ENCODE peak calls at places on chromosomes 6 and 20, in seven cellular contexts. N is transverse colon, K is left ventricle myocardium inferior, U is adrenal gland, F is mesothelial cell of epicardium, M is heart left ventricle, O is RWPE1. I is an unnamed sample.
A peak's percentile ranks its signal among the peaks of the same experiment; 100 is the strongest.

GRCh38 chr20:43894531-43894930 is 20.1 kb upstream of the TOX2 start:
- DNase-seq in N (no peak), U (no peak), K (no peak), O (no peak), F (no peak), M (no peak), I (no peak)

GRCh38 chr6:35485402-35485877 is 11.4 kb downstream of the TEAD3 start:
- DNase-seq in U (no peak), K (no peak), O (peak; percentile 91), N (peak; percentile 77), M (no peak), F (peak; percentile 63), I (no peak)

GRCh38 chr6:33206864-33207568 is 1.3 kb upstream of the RING1 start:
- DNase-seq in K (no peak), N (no peak), O (peak; percentile 57), U (peak; percentile 61), M (no peak), F (no peak), I (no peak)

GRCh38 chr20:25044660-25045342 is 13.1 kb downstream of the ACSS1 start:
- DNase-seq in M (no peak), K (no peak), U (no peak), N (no peak), F (no peak), O (no peak), I (no peak)

GRCh38 chr6:100371591-100371990 is 93.1 kb downstream of the SIM1 start:
- DNase-seq in U (no peak), O (no peak), M (no peak), K (no peak), N (no peak), F (no peak), I (no peak)

GRCh38 chr20:47785900-47786762 is 850 bp upstream of the SULF2 start:
- DNase-seq in F (peak; percentile 75), O (peak; percentile 96), K (peak; percentile 61), U (peak; percentile 73), M (peak; percentile 82), N (peak; percentile 69), I (peak; percentile 91)

GRCh38 chr6:155247618-155248017 is 16.2 kb upstream of the CLDN20 start:
- DNase-seq in U (no peak), O (peak; percentile 90), F (peak; percentile 45), N (no peak), K (no peak), M (no peak), I (no peak)

GRCh38 chr6:43766964-43767461 is 3.0 kb upstream of the VEGFA start:
- DNase-seq in F (no peak), K (peak; percentile 11), N (peak; percentile 66), O (no peak), U (no peak), M (no peak), I (no peak)

GRCh38 chr20:36815454-36816091 is 42.0 kb upstream of the DSN1 start:
- DNase-seq in N (no peak), K (no peak), F (no peak), M (no peak), O (no peak), U (peak; percentile 68), I (no peak)

GRCh38 chr20:14012671-14013070 is 17.4 kb downstream of the MACROD2 start:
- DNase-seq in U (no peak), O (no peak), M (no peak), K (no peak), F (no peak), N (no peak), I (no peak)

GRCh38 chr6:83114164-83114563 is 46.7 kb downstream of the DOP1A start:
- DNase-seq in M (no peak), F (no peak), K (no peak), U (no peak), O (no peak), N (no peak), I (no peak)

GRCh38 chr20:58306421-58307261 is 2.9 kb upstream of the RAB22A start:
- DNase-seq in O (peak; percentile 51), M (no peak), K (no peak), U (peak; percentile 30), F (no peak), N (peak; percentile 46), I (no peak)

GRCh38 chr6:16415677-16416076 is 177.3 kb downstream of the GMPR start:
- DNase-seq in M (no peak), K (no peak), U (no peak), N (no peak), F (no peak), O (no peak), I (no peak)

GRCh38 chr6:125888989-125889656 is 67.4 kb upstream of the HINT3 start:
- DNase-seq in O (no peak), N (no peak), U (no peak), F (no peak), M (no peak), K (no peak), I (no peak)

GRCh38 chr6:42452171-42453026 is 673 bp upstream of the TRERF1 start:
- DNase-seq in N (peak; percentile 80), O (peak; percentile 77), F (peak; percentile 72), K (peak; percentile 74), U (peak; percentile 81), M (peak; percentile 84), I (peak; percentile 89)

GRCh38 chr6:40721252-40721936 is 134.2 kb upstream of the LRFN2 start:
- DNase-seq in U (no peak), N (no peak), F (no peak), K (no peak), M (no peak), O (no peak), I (no peak)

GRCh38 chr20:59903631-59904030 is 29.8 kb downstream of the SYCP2 start:
- DNase-seq in O (no peak), N (no peak), F (no peak), M (no peak), K (no peak), U (no peak), I (no peak)

DNA sequence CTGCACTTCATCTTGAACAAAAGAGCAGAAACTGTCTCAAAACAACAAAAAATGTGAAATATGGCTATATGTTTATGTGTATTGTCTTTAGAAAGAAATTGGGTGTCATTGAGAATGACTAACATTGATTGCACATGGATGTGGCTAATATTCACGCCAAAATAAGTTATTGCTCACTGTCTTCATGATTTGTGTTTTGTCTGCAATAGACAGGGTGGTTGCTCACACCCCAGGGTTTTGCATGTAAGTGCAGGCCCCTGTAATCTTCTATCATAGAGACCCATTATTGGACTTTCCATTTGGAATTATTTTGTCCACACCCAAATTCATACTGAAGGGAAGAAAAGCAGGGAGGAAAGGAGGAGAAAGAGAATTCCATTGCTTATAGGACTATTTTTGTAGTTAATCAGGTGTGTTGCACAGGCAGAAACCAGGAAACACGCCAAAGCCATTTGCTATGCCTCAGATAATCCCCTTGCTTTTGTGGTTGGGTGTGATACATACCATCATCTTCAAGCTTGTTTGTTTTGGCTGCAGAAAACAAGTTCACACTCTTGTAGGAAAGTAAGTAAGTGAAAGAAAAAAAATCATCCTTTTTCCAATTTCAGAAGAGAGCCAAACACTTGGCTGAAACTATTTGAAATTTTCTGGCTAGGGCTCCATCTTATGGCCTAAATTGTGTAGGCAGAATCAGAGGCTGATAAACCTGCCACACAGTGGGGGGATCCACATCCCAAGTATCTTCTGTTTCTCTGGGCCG is 214.1 kb downstream of the COL12A1 start:
- DNase-seq in M (no peak), K (no peak), O (peak; percentile 40), F (no peak), N (no peak), U (no peak), I (no peak)
- TF ChIP-seq CTCF in M (no peak), K (peak; percentile 14), O (peak; percentile 68), F (no peak), N (no peak), U (no peak), I (peak; percentile 65)

GRCh38 chr20:8449120-8449519 is 317.1 kb downstream of the PLCB1 start:
- DNase-seq in O (no peak), K (no peak), M (no peak), U (no peak), N (no peak), F (no peak), I (no peak)

GRCh38 chr20:8457978-8458377 is 325.9 kb downstream of the PLCB1 start:
- DNase-seq in K (no peak), U (no peak), F (no peak), O (no peak), N (no peak), M (no peak), I (no peak)

GRCh38 chr20:8454137-8454712 is 322.2 kb downstream of the PLCB1 start:
- DNase-seq in K (no peak), N (no peak), F (no peak), U (peak; percentile 57), O (peak; percentile 55), M (no peak), I (no peak)
- TF ChIP-seq CTCF in K (peak; percentile 41), N (no peak), F (no peak), U (peak; percentile 45), O (no peak), M (peak; percentile 10), I (peak; percentile 46)

DNA sequence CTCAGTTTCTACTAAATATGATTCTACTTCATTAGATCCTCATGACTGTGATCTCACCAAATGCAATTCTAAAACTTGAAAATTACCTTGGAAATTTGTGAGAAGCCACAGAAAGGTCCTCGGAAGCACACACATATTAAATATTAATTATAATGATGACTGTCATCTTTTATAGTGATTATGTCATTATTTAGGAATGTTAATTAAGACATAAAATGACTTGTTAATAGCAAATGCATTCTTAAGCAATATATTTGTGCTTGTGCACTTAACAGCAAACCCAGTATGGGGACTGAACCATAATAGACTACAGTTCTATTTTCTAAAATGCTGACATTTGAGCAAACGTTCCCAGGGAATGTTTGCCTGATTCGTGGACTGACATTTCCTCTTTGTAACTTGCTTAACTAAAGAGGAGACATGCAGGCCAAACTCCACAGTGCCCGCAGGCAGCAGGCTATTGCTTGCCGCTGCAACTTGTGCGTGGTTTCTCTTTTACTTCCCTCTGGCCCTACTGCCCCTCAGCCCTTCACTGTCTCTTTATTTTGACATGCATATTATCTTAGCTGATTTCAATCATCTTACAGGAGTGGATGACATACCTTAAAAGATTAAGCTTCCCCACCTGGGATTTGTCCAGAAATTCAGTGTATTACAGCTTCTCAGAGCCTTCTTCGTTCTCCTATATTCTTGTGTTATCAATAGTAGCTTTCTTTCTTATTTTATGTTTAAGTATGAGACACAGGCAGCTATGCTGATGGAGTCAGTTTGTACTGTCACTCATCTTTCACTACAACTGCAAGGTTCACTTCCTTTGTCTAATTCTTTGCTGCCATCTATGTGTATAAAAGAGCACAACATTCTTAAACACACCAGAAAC is 141.5 kb downstream of the GMDS start:
- DNase-seq in U (no peak), K (no peak), O (peak; percentile 45), N (no peak), F (no peak), M (no peak), I (peak; percentile 88)
- TF ChIP-seq CTCF in U (peak; percentile 64), K (peak; percentile 69), O (peak; percentile 61), N (peak; percentile 50), F (peak; percentile 45), M (peak; percentile 35), I (peak; percentile 77)

GRCh38 chr20:63216041-63216848 is at the start of gene YTHDF1:
- DNase-seq in U (peak; percentile 96), O (peak; percentile 100), M (peak; percentile 99), N (peak; percentile 98), F (peak; percentile 97), K (peak; percentile 97), I (peak; percentile 99)
- TF ChIP-seq CTCF in U (no peak), O (no peak), M (no peak), N (no peak), F (peak; percentile 12), K (no peak), I (no peak)

GRCh38 chr20:38214871-38215788 is 45.4 kb downstream of the KIAA1755 start:
- DNase-seq in F (no peak), N (no peak), O (no peak), U (no peak), K (no peak), M (no peak), I (no peak)
- TF ChIP-seq CTCF in F (peak; percentile 54), N (no peak), O (no peak), U (no peak), K (no peak), M (no peak), I (no peak)